ENCODE peak calls at places on chromosome 13, in four cellular contexts. B, T, E and P are unnamed samples.
A peak's percentile ranks its signal among the peaks of the same experiment; 100 is the strongest.

GRCh38 chr13:63381078-63381859 is 1965.6 kb upstream of the PCDH20 start:
- DNase-seq in B (no peak), E (no peak), T (no peak), P (no peak)

GRCh38 chr13:82713681-82714405 is 1168.4 kb downstream of the SLITRK1 start:
- DNase-seq in T (no peak), E (no peak), B (no peak), P (no peak)

GRCh38 chr13:42363941-42364612 is 92.1 kb downstream of the AKAP11 start:
- DNase-seq in E (no peak), B (no peak), T (no peak), P (no peak)

GRCh38 chr13:72166102-72166660 is 299.2 kb upstream of the DACH1 start:
- DNase-seq in B (no peak), T (no peak), E (no peak), P (no peak)

GRCh38 chr13:93169980-93170379 is 56.6 kb upstream of the GPC6 start:
- DNase-seq in T (no peak), B (no peak), E (no peak), P (no peak)

GRCh38 chr13:103573446-103573845 is 507.2 kb upstream of the SLC10A2 start:
- DNase-seq in B (no peak), E (no peak), T (no peak), P (no peak)

GRCh38 chr13:37365496-37365895 is 233.1 kb downstream of the POSTN start:
- DNase-seq in T (no peak), E (no peak), B (no peak), P (no peak)

GRCh38 chr13:42215578-42216421 is 56.2 kb upstream of the AKAP11 start:
- DNase-seq in E (no peak), B (no peak), T (no peak), P (no peak)

GRCh38 chr13:32895296-32895695 is 120.9 kb upstream of the KL start:
- DNase-seq in B (no peak), E (no peak), T (no peak), P (no peak)

GRCh38 chr13:98503175-98504028 is 73.5 kb downstream of the STK24 start:
- DNase-seq in B (no peak), E (no peak), T (peak; percentile 69), P (no peak)

GRCh38 chr13:41528021-41528420 is 70.7 kb downstream of the RGCC start:
- DNase-seq in E (no peak), T (no peak), B (no peak), P (no peak)

GRCh38 chr13:79423801-79424642 is 18.0 kb upstream of the RBM26 start:
- DNase-seq in T (no peak), E (no peak), B (no peak), P (no peak)

GRCh38 chr13:110509478-110509926 is 52.0 kb downstream of the RAB20 start:
- DNase-seq in T (no peak), E (no peak), B (no peak), P (no peak)

GRCh38 chr13:37769545-37769944 is 100.0 kb downstream of the TRPC4 start:
- DNase-seq in T (no peak), B (no peak), E (no peak), P (no peak)

GRCh38 chr13:114110091-114110829 is 22.2 kb downstream of the RASA3 start:
- DNase-seq in T (peak; percentile 70), B (peak; percentile 73), E (peak; percentile 51), P (peak; percentile 78)
- TF ChIP-seq CTCF in T (no peak), B (no peak), E (no peak), P (peak; percentile 26)

DNA sequence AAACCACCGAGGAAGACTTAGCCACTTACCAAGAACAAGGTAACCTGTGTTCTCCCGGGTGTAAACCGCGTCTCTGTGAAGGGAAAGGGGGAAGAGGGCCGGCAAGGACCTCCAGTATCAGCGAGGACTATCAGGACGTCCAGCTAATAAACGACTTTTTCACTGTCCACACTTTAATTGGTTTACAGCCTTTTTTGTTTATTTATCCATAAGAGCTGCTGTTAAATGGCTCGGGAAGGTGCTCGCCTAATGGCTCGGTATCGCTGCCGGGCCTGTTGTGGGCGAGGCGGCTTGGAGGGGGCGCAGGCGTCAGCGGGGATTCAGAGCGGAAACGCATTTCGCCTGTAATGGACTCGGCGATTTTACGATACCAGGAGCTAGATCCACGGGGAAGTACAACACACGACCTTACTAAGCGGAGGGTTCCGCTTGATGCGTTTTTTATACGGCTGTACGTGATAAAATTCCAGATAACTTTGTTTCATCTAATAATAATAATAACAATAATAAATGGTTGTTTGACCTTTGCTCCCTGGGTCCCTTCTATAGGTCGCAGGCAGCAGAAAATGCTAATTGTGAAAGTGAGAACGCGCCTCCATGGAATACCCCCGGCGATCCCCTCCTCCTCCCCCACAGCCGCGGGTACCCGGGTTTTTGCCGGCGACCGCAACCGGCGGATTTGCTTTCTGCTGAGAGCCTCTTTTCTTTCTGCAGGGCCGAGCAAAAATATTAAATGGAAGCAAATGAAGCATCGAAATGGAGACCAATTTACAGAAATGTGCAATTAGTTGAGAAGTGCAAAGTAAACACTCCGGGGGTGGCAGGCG is 2.5 kb upstream of the PDX1 start:
- DNase-seq in B (no peak), E (no peak), T (no peak), P (no peak)
- H3K4me3 ChIP-seq in B (no peak overlapping the region), E (no peak overlapping the region), T (no peak overlapping the region), P (no peak overlapping the region)

GRCh38 chr13:45768668-45769067 is 66.5 kb downstream of the CBY2 start:
- DNase-seq in E (no peak), B (no peak), T (no peak), P (no peak)
- TF ChIP-seq CTCF in E (no peak), B (no peak), T (no peak), P (no peak)

GRCh38 chr13:49262634-49263033 is 14.9 kb downstream of the CDADC1 start:
- DNase-seq in T (no peak), E (no peak), B (no peak), P (no peak)

GRCh38 chr13:49259586-49259985 is 11.9 kb downstream of the CDADC1 start:
- DNase-seq in B (no peak), E (no peak), T (no peak), P (no peak)

GRCh38 chr13:49253997-49254396 is 6.3 kb downstream of the CDADC1 start:
- DNase-seq in B (no peak), T (no peak), E (no peak), P (no peak)

GRCh38 chr13:49256841-49257240 is 9.1 kb downstream of the CDADC1 start:
- DNase-seq in T (no peak), B (no peak), E (no peak), P (no peak)

DNA sequence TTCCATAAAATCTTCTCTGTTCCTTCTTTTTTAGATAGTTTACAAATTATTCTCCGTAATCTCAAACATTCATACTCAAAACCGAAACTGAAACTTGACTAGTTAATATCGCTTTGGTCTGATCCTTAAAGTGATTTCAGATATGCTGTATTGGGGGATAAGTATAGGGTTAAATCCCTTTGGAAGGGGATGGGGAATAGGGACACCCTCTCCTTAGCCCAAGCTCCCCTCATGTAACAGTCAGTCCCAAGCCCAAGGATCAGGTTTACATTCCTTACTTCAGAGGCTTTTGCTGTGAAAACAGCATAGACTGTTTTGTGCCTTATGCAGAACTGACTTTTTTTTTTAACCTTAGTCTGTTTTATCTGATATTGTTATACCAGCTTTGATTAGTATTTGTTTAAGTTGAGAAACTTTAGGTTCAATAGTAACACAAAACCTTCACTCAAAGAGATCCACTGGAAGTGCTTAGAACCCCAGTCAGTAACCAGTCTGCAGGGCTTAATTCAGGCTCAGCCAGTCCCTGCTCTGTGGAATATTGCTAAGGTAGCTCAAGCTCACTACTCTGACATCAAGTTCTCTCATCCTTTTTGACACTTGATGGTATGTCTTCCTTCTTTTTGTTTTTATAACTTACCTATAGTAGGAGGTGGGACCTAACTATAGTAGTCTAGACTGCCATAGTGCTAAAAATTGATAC is 10.5 kb downstream of the CDADC1 start:
- DNase-seq in T (no peak), E (no peak), B (no peak), P (no peak)
- H3K4me3 ChIP-seq in T (peak overlapping the region; percentile 24), E (peak overlapping the region; percentile 47), B (peak overlapping the region; percentile 35), P (peak overlapping the region; percentile 44)

GRCh38 chr13:74889321-74889720 is 592.6 kb downstream of the TBC1D4 start:
- DNase-seq in B (no peak), T (no peak), E (no peak), P (no peak)

GRCh38 chr13:74886496-74886895 is 595.5 kb downstream of the TBC1D4 start:
- DNase-seq in T (no peak), B (no peak), E (no peak), P (no peak)

DNA sequence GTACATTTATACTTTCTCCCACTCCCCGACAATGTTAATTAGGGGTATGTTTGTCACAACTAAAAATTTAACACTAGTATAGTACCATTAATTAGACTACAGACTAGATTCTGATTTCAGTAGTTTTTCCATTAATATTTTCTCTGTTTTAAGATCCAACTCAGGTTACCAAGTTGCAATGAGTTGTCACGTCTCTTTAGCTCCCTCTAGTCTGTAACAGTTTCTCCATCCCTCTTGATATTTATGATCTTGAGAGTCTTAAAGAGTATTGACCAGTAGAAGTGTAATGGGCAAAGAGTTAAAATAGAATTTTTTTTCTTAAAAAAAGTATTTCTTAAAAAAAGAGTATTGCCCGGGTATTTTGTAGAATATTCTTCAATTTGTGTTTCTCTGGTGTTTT is 598.1 kb downstream of the TBC1D4 start:
- DNase-seq in E (no peak), B (no peak), T (no peak), P (no peak)
- TF ChIP-seq CTCF in E (no peak), B (no peak), T (no peak), P (no peak)

DNA sequence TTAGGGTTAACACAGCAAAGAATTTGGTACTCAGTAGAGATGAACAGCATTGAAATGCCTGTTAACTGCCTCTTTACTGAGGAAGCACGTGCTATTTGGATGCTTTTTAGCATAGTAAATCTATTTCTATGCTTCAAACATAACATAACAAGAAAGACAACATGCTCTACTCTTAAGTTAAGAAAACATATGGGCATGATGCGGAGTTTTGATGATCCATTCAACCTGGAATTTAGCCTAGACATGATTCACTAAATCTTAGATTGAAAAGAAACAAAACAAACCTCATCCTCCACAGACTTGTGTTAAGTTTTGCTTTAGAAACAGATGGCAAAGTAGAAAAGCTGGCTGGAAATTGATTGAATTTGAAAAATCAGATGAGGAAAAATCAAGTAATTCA is 593.8 kb downstream of the OLFM4 start:
- DNase-seq in T (no peak), B (no peak), E (no peak), P (no peak)
- H3K4me3 ChIP-seq in T (no peak overlapping the region), B (no peak overlapping the region), E (no peak overlapping the region), P (no peak overlapping the region)

DNA sequence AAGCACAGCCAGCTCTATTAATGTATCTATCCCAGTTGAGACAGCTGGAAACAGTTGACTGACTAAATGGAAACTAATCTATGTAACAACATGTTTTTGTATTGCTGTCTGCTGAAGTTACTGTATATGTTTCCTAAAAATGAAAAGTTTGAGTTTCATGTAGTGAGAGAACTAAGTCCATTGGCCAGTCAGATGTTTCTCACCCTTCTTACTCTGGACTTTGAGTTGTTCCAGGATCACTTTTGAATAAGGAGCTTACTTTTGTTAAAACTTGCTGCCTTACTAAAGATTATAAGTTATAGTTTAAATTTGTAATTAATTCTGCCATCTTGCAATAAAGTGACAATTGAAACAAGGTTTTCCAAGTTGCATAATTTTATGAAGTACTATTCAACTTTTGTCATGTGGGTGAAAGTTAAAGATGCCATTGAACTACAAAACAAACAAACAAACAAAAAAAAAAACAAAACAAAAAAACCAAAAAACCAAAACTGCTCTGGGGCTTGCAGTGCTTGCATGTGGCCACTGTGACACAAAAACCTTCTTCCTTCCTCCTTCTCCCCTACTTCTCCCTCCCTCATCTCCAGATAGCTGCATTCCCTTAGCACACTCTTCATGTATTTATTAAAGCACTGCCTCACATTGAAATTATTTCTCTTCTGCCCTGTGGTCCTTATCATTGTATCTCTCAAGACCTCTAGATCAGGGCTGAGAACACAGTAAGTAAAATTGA is 15.3 kb downstream of the WDFY2 start:
- DNase-seq in T (no peak), B (no peak), E (no peak), P (no peak)
- TF ChIP-seq CTCF in T (no peak), B (no peak), E (no peak), P (no peak)